ENCODE peak calls at places on chromosomes 3 and 15, in ten cellular contexts. W is A549, K is fibroblast of the aortic adventitia, C is WTC11, Q is B cell, U is esophagus muscularis mucosa, O is body of pancreas, M is HFFc6, J is K562, D is fibroblast of mammary gland. A is an unnamed sample.

GRCh38 chr15:63218114-63218808 is 28.9 kb downstream of the RAB8B start:
- DNase-seq in K (peak), M (peak), O (peak), Q (no peak), U (no peak), W (peak), C (no peak), J (no peak), D (peak), A (no peak)

GRCh38 chr3:181692850-181693154 is 18.9 kb upstream of the SOX2 start:
- DNase-seq in W (no peak), O (no peak), C (no peak), Q (no peak), U (no peak), J (no peak), D (no peak), K (no peak), M (no peak), A (no peak)

GRCh38 chr3:168455814-168456213 is 360.1 kb upstream of the GOLIM4 start:
- DNase-seq in Q (no peak), M (no peak), O (no peak), U (no peak), J (no peak), K (no peak), D (no peak), C (no peak), W (no peak), A (no peak)

GRCh38 chr15:35481992-35482391 is 64.0 kb downstream of the DPH6 start:
- DNase-seq in J (no peak), O (no peak), W (peak), M (peak), K (peak), D (peak), C (no peak), U (no peak), Q (no peak), A (no peak)

GRCh38 chr3:121592856-121593702 is at the start of gene FBXO40:
- DNase-seq in C (peak), W (no peak), K (no peak), D (no peak), O (peak), J (no peak), M (no peak), Q (no peak), U (no peak), A (no peak)

GRCh38 chr15:66252411-66253295 is 897 bp downstream of the MEGF11 start:
- DNase-seq in D (peak), M (peak), Q (peak), J (peak), K (peak), C (peak), U (no peak), W (peak), O (peak), A (peak)

GRCh38 chr3:183385698-183386590 is 42.5 kb downstream of the MCF2L2 start:
- DNase-seq in M (peak), C (peak), J (peak), K (peak), O (peak), W (peak), Q (peak), D (peak), U (no peak), A (peak)

GRCh38 chr3:10552631-10552943 is 47.2 kb upstream of the ATP2B2 start:
- DNase-seq in J (no peak), W (no peak), C (no peak), Q (no peak), U (peak), D (no peak), M (no peak), K (no peak), O (no peak), A (no peak)

GRCh38 chr15:80480909-80481308 is 76.7 kb downstream of the ARNT2 start:
- DNase-seq in O (peak), J (no peak), C (no peak), U (no peak), K (peak), M (peak), D (peak), W (no peak), Q (no peak), A (no peak)

GRCh38 chr3:187773963-187774789 is 28.9 kb upstream of the BCL6 start:
- DNase-seq in Q (no peak), J (no peak), M (no peak), O (peak), K (no peak), D (no peak), C (no peak), W (no peak), U (no peak), A (no peak)

GRCh38 chr3:173785004-173785403 is 387.5 kb downstream of the NLGN1 start:
- DNase-seq in W (no peak), U (no peak), C (peak), O (no peak), Q (no peak), K (no peak), J (no peak), M (no peak), D (peak), A (no peak)

GRCh38 chr3:177089901-177090300 is 107.4 kb downstream of the TBL1XR1 start:
- DNase-seq in D (no peak), U (no peak), K (no peak), Q (no peak), J (no peak), C (no peak), O (no peak), W (no peak), M (no peak), A (no peak)

GRCh38 chr3:77468408-77469045 is 428.6 kb downstream of the ROBO2 start:
- DNase-seq in W (no peak), Q (no peak), M (no peak), C (no peak), J (no peak), D (no peak), K (no peak), U (no peak), O (peak), A (no peak)

GRCh38 chr3:129687586-129688125 is 81.2 kb upstream of the PLXND1 start:
- DNase-seq in M (no peak), Q (no peak), C (no peak), W (no peak), J (no peak), O (no peak), D (no peak), U (no peak), K (no peak), A (no peak)

GRCh38 chr3:46405301-46406079 is 1.4 kb downstream of the CCR5AS start:
- DNase-seq in U (no peak), D (no peak), C (no peak), K (no peak), O (peak), J (peak), Q (no peak), M (no peak), W (no peak), A (no peak)

GRCh38 chr15:92268900-92269299 is 124.8 kb upstream of the ST8SIA2 start:
- DNase-seq in U (no peak), O (no peak), Q (no peak), M (no peak), C (peak), K (no peak), D (no peak), J (no peak), W (no peak), A (no peak)

GRCh38 chr3:197135212-197135611 is 105.6 kb upstream of the MELTF start:
- DNase-seq in D (peak), K (peak), C (no peak), J (no peak), M (no peak), O (no peak), W (no peak), Q (no peak), U (no peak), A (no peak)

GRCh38 chr3:42705962-42706585 is 3.5 kb upstream of the HHATL start:
- DNase-seq in K (no peak), Q (no peak), C (no peak), J (no peak), D (no peak), U (no peak), W (no peak), M (no peak), O (no peak), A (no peak)

GRCh38 chr3:12919205-12919604 is 77.8 kb upstream of the RPL32 start:
- DNase-seq in U (no peak), C (no peak), O (no peak), D (no peak), J (no peak), W (no peak), K (no peak), Q (no peak), M (no peak), A (no peak)

GRCh38 chr3:30811174-30811795 is 83.2 kb downstream of the GADL1 start:
- DNase-seq in C (no peak), W (no peak), Q (no peak), J (no peak), U (no peak), M (no peak), O (no peak), D (no peak), K (peak), A (no peak)

GRCh38 chr3:13518516-13519351 is 30.2 kb upstream of the FBLN2 start:
- DNase-seq in D (no peak), K (peak), C (no peak), W (no peak), M (no peak), O (no peak), Q (no peak), J (no peak), U (no peak), A (no peak)

GRCh38 chr3:196193738-196194541 is 17.3 kb downstream of the ZDHHC19 start:
- DNase-seq in Q (no peak), K (no peak), C (no peak), O (peak), U (no peak), W (no peak), J (no peak), D (no peak), M (no peak), A (no peak)

GRCh38 chr3:123683755-123684154 is 98.9 kb upstream of the HACD2 start:
- DNase-seq in W (no peak), U (no peak), C (no peak), J (no peak), Q (no peak), M (no peak), O (no peak), K (no peak), D (no peak), A (no peak)

GRCh38 chr3:73504852-73505251 is 119.9 kb downstream of the PDZRN3 start:
- DNase-seq in M (no peak), C (no peak), J (no peak), W (no peak), U (peak), O (no peak), D (no peak), Q (no peak), K (no peak), A (no peak)

GRCh38 chr3:51942603-51943450 is 664 bp downstream of the PARP3 start:
- DNase-seq in W (peak), D (peak), K (peak), Q (peak), O (peak), J (peak), U (no peak), C (peak), M (peak), A (no peak)

GRCh38 chr3:190863119-190863465 is 598 bp upstream of the GMNC start:
- DNase-seq in J (no peak), C (no peak), K (no peak), Q (no peak), O (no peak), U (no peak), D (peak), W (no peak), M (no peak), A (no peak)

GRCh38 chr3:142904639-142905441 is 16.0 kb upstream of the PCOLCE2 start:
- DNase-seq in K (peak), U (no peak), C (peak), Q (peak), O (no peak), M (peak), J (no peak), D (peak), W (peak), A (no peak)

GRCh38 chr3:61371123-61371522 is 119.9 kb upstream of the FHIT start:
- DNase-seq in K (no peak), U (no peak), W (peak), M (no peak), D (peak), C (peak), J (peak), Q (no peak), O (peak), A (peak)
- TF ChIP-seq CTCF in K (peak), U (peak), W (peak), M (peak), D (peak), C (peak), J (peak), Q (peak), O (peak), A (peak)

DNA sequence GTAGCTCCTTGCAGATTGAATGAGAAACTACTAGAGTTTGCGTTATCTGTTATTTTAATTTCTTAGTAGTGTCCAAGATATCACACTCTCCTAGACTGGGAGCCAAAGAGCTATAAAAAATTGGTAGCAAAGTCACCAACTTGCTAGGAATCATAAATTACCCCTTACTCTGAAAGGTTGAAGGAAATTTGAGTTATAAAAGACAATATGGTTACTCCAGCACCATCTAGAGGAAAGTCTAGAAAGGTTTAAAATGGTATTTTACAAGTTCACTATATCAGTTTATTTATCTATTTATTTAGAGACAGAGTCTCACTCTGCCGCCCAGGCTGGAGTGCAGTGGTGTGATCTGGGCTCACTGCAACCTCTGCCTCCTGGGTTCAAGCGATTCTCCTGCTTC is 121.6 kb downstream of the RBPMS2 start:
- DNase-seq in K (peak), U (no peak), J (no peak), O (no peak), Q (no peak), C (no peak), D (peak), W (peak), M (no peak), A (no peak)
- TF ChIP-seq CTCF in K (peak), U (peak), J (peak), O (no peak), Q (peak), C (no peak), D (peak), W (peak), M (peak), A (no peak)

DNA sequence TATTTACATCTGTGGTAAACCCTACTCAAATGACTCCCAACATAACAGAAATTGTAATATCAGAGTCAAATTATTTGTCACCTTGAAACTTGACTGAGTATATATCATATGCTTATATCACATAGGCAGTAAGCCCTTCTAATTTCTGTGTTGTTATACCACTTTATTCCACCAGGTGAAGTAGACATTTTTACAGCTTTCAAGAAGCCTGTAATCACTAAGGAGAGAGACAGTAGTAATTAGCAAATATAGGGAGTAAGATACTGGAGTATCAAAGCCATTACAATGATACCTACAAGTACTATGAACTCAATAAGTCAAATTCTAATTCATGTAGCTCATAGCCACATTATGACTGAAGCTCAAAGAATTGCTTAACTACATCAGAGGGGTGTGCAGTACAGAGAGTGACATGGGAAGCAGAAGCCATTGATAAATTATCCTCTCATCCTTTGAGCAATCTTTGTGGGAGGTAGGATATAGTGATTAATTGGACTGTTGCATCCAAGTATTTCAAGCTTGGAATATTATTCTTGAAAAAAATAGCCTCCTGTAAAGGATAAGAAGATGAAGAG is 1005.8 kb downstream of the ZPLD1 start:
- DNase-seq in J (no peak), W (peak), U (no peak), C (no peak), O (no peak), D (no peak), K (no peak), Q (no peak), M (no peak), A (no peak)
- TF ChIP-seq CTCF in J (no peak), W (no peak), U (peak), C (no peak), O (no peak), D (no peak), K (no peak), Q (peak), M (peak), A (peak)

DNA sequence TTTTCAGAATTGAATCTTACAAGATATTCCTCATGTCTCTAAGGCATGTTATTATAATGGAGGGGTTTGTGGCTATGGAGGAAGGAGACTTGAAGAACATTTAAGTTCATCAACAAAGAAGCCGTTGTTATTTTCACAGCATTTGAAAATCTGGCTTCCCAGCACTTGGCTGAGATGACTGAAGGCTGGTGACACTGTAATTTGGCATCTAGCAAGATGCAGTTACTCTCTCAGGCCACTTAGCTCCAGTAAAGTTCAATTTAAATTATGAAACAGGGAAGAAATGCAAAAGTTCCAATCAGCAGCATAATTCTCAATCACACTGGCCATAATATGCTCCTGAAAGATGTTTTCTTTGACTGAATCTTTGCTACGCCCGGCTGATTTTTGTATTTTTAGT is 139.4 kb upstream of the NUDT16 start:
- DNase-seq in D (no peak), O (no peak), U (no peak), W (peak), Q (no peak), K (no peak), C (no peak), M (no peak), J (no peak), A (no peak)
- TF ChIP-seq CTCF in D (no peak), O (no peak), U (no peak), W (no peak), Q (no peak), K (no peak), C (no peak), M (no peak), J (no peak), A (no peak)

GRCh38 chr3:75341324-75342067 is 322.6 kb upstream of the FRG2C start:
- DNase-seq in M (no peak), D (peak), O (no peak), C (peak), W (no peak), K (no peak), J (no peak), Q (no peak), U (no peak), A (no peak)
- TF ChIP-seq CTCF in M (peak), D (no peak), O (no peak), C (no peak), W (no peak), K (no peak), J (peak), Q (no peak), U (no peak), A (no peak)

A was measured in nephron progenitor cell.